ENCODE peak calls at places on chromosomes 13 and 19, in nine cellular contexts. One of them, this sample, is unnamed.

GRCh38 chr13:76677047-76677446 is 209.2 kb downstream of the KCTD12 start:
- DNase-seq in effector memory CD4-positive, alpha-beta T cell: no peak
- DNase-seq in H9: no peak
- DNase-seq in transverse colon: no peak
- DNase-seq in heart left ventricle: peak; percentile 74
- DNase-seq in AG04450: no peak
- DNase-seq in osteoblast: no peak
- DNase-seq in heart right ventricle: peak; percentile 75
- DNase-seq in CD8-positive, alpha-beta memory T cell: no peak
- DNase-seq in this sample: no peak

GRCh38 chr13:24684600-24684998 is 4.4 kb downstream of the ATP12A start:
- DNase-seq in effector memory CD4-positive, alpha-beta T cell: no peak
- DNase-seq in H9: no peak
- DNase-seq in transverse colon: no peak
- DNase-seq in heart left ventricle: no peak
- DNase-seq in AG04450: no peak
- DNase-seq in osteoblast: peak; percentile 90
- DNase-seq in heart right ventricle: no peak
- DNase-seq in CD8-positive, alpha-beta memory T cell: no peak
- DNase-seq in this sample: peak; percentile 60

GRCh38 chr13:32047088-32047487 is 15.5 kb downstream of the FRY start:
- DNase-seq in effector memory CD4-positive, alpha-beta T cell: no peak
- DNase-seq in H9: no peak
- DNase-seq in transverse colon: no peak
- DNase-seq in heart left ventricle: no peak
- DNase-seq in AG04450: no peak
- DNase-seq in osteoblast: no peak
- DNase-seq in heart right ventricle: peak; percentile 13
- DNase-seq in CD8-positive, alpha-beta memory T cell: no peak
- DNase-seq in this sample: no peak

GRCh38 chr19:38800577-38801347 is 11.8 kb downstream of the LGALS7B start:
- DNase-seq in effector memory CD4-positive, alpha-beta T cell: no peak
- DNase-seq in H9: no peak
- DNase-seq in transverse colon: no peak
- DNase-seq in heart left ventricle: no peak
- DNase-seq in AG04450: no peak
- DNase-seq in osteoblast: peak; percentile 71
- DNase-seq in heart right ventricle: no peak
- DNase-seq in CD8-positive, alpha-beta memory T cell: no peak
- DNase-seq in this sample: no peak

GRCh38 chr13:64782459-64782858 is 2447.7 kb downstream of the PCDH9 start:
- DNase-seq in effector memory CD4-positive, alpha-beta T cell: no peak
- DNase-seq in H9: no peak
- DNase-seq in transverse colon: no peak
- DNase-seq in heart left ventricle: no peak
- DNase-seq in AG04450: no peak
- DNase-seq in osteoblast: no peak
- DNase-seq in heart right ventricle: no peak
- DNase-seq in CD8-positive, alpha-beta memory T cell: no peak
- DNase-seq in this sample: no peak

GRCh38 chr13:89294115-89294867 is 1623.1 kb downstream of the SLITRK5 start:
- DNase-seq in effector memory CD4-positive, alpha-beta T cell: no peak
- DNase-seq in H9: no peak
- DNase-seq in transverse colon: no peak
- DNase-seq in heart left ventricle: no peak
- DNase-seq in AG04450: no peak
- DNase-seq in osteoblast: no peak
- DNase-seq in heart right ventricle: no peak
- DNase-seq in CD8-positive, alpha-beta memory T cell: no peak
- DNase-seq in this sample: no peak

GRCh38 chr19:40341601-40342482 is 6.4 kb downstream of the C19orf47 start:
- DNase-seq in effector memory CD4-positive, alpha-beta T cell: no peak
- DNase-seq in H9: no peak
- DNase-seq in transverse colon: no peak
- DNase-seq in heart left ventricle: peak; percentile 90
- DNase-seq in AG04450: no peak
- DNase-seq in osteoblast: peak; percentile 53
- DNase-seq in heart right ventricle: peak; percentile 80
- DNase-seq in CD8-positive, alpha-beta memory T cell: no peak
- DNase-seq in this sample: no peak

GRCh38 chr19:6738726-6739389 is 622 bp upstream of the TRIP10 start:
- DNase-seq in effector memory CD4-positive, alpha-beta T cell: peak; percentile 32
- DNase-seq in H9: no peak
- DNase-seq in transverse colon: peak; percentile 75
- DNase-seq in heart left ventricle: peak; percentile 69
- DNase-seq in AG04450: no peak
- DNase-seq in osteoblast: no peak
- DNase-seq in heart right ventricle: peak; percentile 59
- DNase-seq in CD8-positive, alpha-beta memory T cell: peak; percentile 49
- DNase-seq in this sample: no peak

GRCh38 chr13:53920916-53921315 is 892.3 kb downstream of the OLFM4 start:
- DNase-seq in effector memory CD4-positive, alpha-beta T cell: no peak
- DNase-seq in H9: peak; percentile 26
- DNase-seq in transverse colon: no peak
- DNase-seq in heart left ventricle: no peak
- DNase-seq in AG04450: no peak
- DNase-seq in osteoblast: peak; percentile 3
- DNase-seq in heart right ventricle: no peak
- DNase-seq in CD8-positive, alpha-beta memory T cell: no peak
- DNase-seq in this sample: no peak

GRCh38 chr19:13627531-13627930 is 121.3 kb upstream of the CACNA1A start:
- DNase-seq in effector memory CD4-positive, alpha-beta T cell: no peak
- DNase-seq in H9: no peak
- DNase-seq in transverse colon: no peak
- DNase-seq in heart left ventricle: no peak
- DNase-seq in AG04450: no peak
- DNase-seq in osteoblast: no peak
- DNase-seq in heart right ventricle: no peak
- DNase-seq in CD8-positive, alpha-beta memory T cell: no peak
- DNase-seq in this sample: no peak

GRCh38 chr13:36715841-36716240 is 42.0 kb downstream of the SERTM1 start:
- DNase-seq in effector memory CD4-positive, alpha-beta T cell: no peak
- DNase-seq in H9: no peak
- DNase-seq in transverse colon: no peak
- DNase-seq in heart left ventricle: no peak
- DNase-seq in AG04450: no peak
- DNase-seq in osteoblast: no peak
- DNase-seq in heart right ventricle: no peak
- DNase-seq in CD8-positive, alpha-beta memory T cell: no peak
- DNase-seq in this sample: no peak

GRCh38 chr19:46602392-46603194 is 1.5 kb downstream of the CALM3 start:
- DNase-seq in effector memory CD4-positive, alpha-beta T cell: no peak
- DNase-seq in H9: no peak
- DNase-seq in transverse colon: no peak
- DNase-seq in heart left ventricle: no peak
- DNase-seq in AG04450: no peak
- DNase-seq in osteoblast: peak; percentile 87
- DNase-seq in heart right ventricle: no peak
- DNase-seq in CD8-positive, alpha-beta memory T cell: peak; percentile 15
- DNase-seq in this sample: no peak

GRCh38 chr19:4096049-4096892 is 27.7 kb downstream of the MAP2K2 start:
- DNase-seq in effector memory CD4-positive, alpha-beta T cell: no peak
- DNase-seq in H9: no peak
- DNase-seq in transverse colon: peak; percentile 91
- DNase-seq in heart left ventricle: no peak
- DNase-seq in AG04450: no peak
- DNase-seq in osteoblast: peak; percentile 65
- DNase-seq in heart right ventricle: no peak
- DNase-seq in CD8-positive, alpha-beta memory T cell: no peak
- DNase-seq in this sample: no peak

GRCh38 chr19:29741776-29742175 is 26.7 kb upstream of the C19orf12 start:
- DNase-seq in effector memory CD4-positive, alpha-beta T cell: no peak
- DNase-seq in H9: no peak
- DNase-seq in transverse colon: no peak
- DNase-seq in heart left ventricle: no peak
- DNase-seq in AG04450: no peak
- DNase-seq in osteoblast: no peak
- DNase-seq in heart right ventricle: no peak
- DNase-seq in CD8-positive, alpha-beta memory T cell: no peak
- DNase-seq in this sample: no peak

GRCh38 chr13:59666504-59666903 is 497.2 kb downstream of the DIAPH3 start:
- DNase-seq in effector memory CD4-positive, alpha-beta T cell: no peak
- DNase-seq in H9: no peak
- DNase-seq in transverse colon: no peak
- DNase-seq in heart left ventricle: no peak
- DNase-seq in AG04450: no peak
- DNase-seq in osteoblast: peak; percentile 42
- DNase-seq in heart right ventricle: no peak
- DNase-seq in CD8-positive, alpha-beta memory T cell: no peak
- DNase-seq in this sample: no peak

GRCh38 chr13:32409561-32410440 is 18.1 kb downstream of the N4BP2L1 start:
- DNase-seq in effector memory CD4-positive, alpha-beta T cell: no peak
- DNase-seq in H9: peak; percentile 83
- DNase-seq in transverse colon: no peak
- DNase-seq in heart left ventricle: peak; percentile 71
- DNase-seq in AG04450: no peak
- DNase-seq in osteoblast: no peak
- DNase-seq in heart right ventricle: peak; percentile 44
- DNase-seq in CD8-positive, alpha-beta memory T cell: no peak
- DNase-seq in this sample: no peak

DNA sequence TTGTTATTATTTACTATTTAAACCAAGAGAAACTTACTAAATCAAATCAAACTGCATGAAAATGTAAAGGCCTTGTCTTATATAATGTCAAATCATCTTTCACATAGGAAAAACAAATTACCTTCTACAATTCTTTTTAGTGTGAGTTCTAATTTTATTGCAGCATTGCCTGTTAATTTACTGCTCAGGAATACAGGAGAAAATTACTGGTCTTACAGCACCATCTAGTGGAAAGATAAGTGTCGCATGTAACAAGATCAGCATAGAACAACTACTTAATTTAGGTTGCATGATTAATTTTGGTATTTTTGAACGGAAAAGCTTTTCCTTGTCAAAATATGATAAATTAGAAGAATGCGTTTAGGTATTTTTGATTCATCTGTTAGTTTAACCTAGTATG is 502.7 kb downstream of the UQCRFS1 start:
- DNase-seq in effector memory CD4-positive, alpha-beta T cell: no peak
- DNase-seq in H9: no peak
- DNase-seq in transverse colon: no peak
- DNase-seq in heart left ventricle: no peak
- DNase-seq in AG04450: peak; percentile 20
- DNase-seq in osteoblast: no peak
- DNase-seq in heart right ventricle: no peak
- DNase-seq in CD8-positive, alpha-beta memory T cell: no peak
- DNase-seq in this sample: peak; percentile 47
- H3K27ac ChIP-seq in effector memory CD4-positive, alpha-beta T cell: no peak overlapping the region
- H3K27ac ChIP-seq in H9: no peak overlapping the region
- H3K27ac ChIP-seq in transverse colon: no peak overlapping the region
- H3K27ac ChIP-seq in heart left ventricle: no peak overlapping the region
- H3K27ac ChIP-seq in AG04450: no peak overlapping the region
- H3K27ac ChIP-seq in osteoblast: no peak overlapping the region
- H3K27ac ChIP-seq in heart right ventricle: no peak overlapping the region
- H3K27ac ChIP-seq in CD8-positive, alpha-beta memory T cell: no peak overlapping the region
- H3K27ac ChIP-seq in this sample: no peak overlapping the region

DNA sequence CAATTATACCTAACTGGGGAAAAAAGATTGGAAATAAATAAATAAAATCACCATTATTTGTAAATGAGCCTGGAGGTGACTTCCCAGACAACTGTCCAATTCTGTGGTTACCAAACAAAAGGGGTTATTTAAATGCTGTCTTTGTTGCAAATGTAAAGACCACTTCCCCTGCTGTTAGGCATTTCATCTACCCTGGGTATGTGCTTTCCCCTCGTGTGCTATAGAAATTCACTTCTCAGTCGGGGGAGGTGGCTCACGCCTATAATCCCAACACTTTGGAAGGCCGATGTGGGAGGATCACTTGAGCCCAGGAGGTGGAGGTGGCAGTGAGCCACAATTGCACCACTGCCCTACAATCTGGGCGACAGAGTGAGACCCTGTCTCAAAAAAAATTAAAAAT is 101.9 kb upstream of the AKAP11 start:
- DNase-seq in effector memory CD4-positive, alpha-beta T cell: no peak
- DNase-seq in H9: peak; percentile 72
- DNase-seq in transverse colon: no peak
- DNase-seq in heart left ventricle: no peak
- DNase-seq in AG04450: no peak
- DNase-seq in osteoblast: no peak
- DNase-seq in heart right ventricle: no peak
- DNase-seq in CD8-positive, alpha-beta memory T cell: no peak
- DNase-seq in this sample: no peak
- H3K27ac ChIP-seq in effector memory CD4-positive, alpha-beta T cell: no peak overlapping the region
- H3K27ac ChIP-seq in H9: no peak overlapping the region
- H3K27ac ChIP-seq in transverse colon: no peak overlapping the region
- H3K27ac ChIP-seq in heart left ventricle: no peak overlapping the region
- H3K27ac ChIP-seq in AG04450: no peak overlapping the region
- H3K27ac ChIP-seq in osteoblast: no peak overlapping the region
- H3K27ac ChIP-seq in heart right ventricle: no peak overlapping the region
- H3K27ac ChIP-seq in CD8-positive, alpha-beta memory T cell: no peak overlapping the region
- H3K27ac ChIP-seq in this sample: no peak overlapping the region

DNA sequence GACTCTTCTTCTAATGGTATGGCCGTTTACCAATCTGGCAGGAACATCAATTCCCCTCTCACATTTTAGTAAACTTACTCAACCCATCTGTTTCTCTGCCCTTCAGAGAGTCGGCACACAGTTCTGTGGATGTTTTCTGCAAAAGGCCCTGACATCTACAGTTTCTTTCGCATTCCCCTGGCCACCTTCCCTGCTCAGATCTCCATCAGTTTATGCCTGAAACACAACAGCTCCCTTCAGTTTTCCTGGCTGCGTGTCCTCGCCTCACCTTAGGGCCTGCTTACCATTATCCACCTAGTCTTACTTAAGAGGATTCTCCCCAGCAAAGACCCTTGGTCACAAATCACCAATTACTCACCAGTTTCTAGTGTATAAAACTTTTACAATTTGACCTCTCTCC is 25.2 kb downstream of the COL4A1 start:
- DNase-seq in effector memory CD4-positive, alpha-beta T cell: no peak
- DNase-seq in H9: no peak
- DNase-seq in transverse colon: no peak
- DNase-seq in heart left ventricle: no peak
- DNase-seq in AG04450: no peak
- DNase-seq in osteoblast: no peak
- DNase-seq in heart right ventricle: no peak
- DNase-seq in CD8-positive, alpha-beta memory T cell: no peak
- DNase-seq in this sample: no peak
- H3K27ac ChIP-seq in effector memory CD4-positive, alpha-beta T cell: no peak overlapping the region
- H3K27ac ChIP-seq in H9: no peak overlapping the region
- H3K27ac ChIP-seq in transverse colon: peak overlapping the region; percentile 54
- H3K27ac ChIP-seq in heart left ventricle: peak overlapping the region; percentile 28
- H3K27ac ChIP-seq in AG04450: no peak overlapping the region
- H3K27ac ChIP-seq in osteoblast: no peak overlapping the region
- H3K27ac ChIP-seq in heart right ventricle: peak overlapping the region; percentile 38
- H3K27ac ChIP-seq in CD8-positive, alpha-beta memory T cell: no peak overlapping the region
- H3K27ac ChIP-seq in this sample: no peak overlapping the region

DNA sequence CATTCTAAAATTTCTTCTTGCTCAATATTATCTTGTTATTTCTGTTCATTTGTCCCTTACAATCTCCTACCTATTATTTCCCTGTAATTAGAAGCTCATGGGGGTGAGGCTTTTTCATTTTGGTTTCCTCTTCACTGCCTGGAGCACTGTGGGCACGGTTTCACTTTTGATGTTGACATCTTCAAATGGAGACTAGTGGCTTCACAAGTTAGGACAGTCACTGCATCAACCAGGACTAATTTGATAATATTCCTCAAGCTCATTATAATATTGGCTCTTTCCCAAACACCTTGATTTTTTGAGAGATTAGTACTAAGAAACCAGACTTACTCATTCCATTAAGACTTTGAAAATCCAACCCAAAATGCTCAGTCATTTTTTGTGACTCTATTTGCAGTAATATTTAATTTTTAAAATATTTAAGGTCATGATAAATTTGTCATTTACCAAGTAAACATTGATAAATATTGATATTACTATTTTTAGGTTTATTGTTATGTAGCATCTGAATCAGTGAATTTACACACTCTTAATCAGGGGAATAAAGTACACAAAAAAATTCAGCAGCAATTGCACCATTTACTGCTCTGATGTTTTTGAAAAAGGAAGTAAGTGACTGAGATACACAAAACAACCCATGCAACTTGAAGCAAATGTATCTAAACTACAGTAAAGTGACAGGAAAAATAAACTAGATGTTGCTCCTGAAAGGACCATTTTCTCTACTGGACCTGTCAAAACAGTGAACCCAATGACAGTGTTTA is 28.8 kb upstream of the RCBTB2 start:
- DNase-seq in effector memory CD4-positive, alpha-beta T cell: no peak
- DNase-seq in H9: no peak
- DNase-seq in transverse colon: no peak
- DNase-seq in heart left ventricle: no peak
- DNase-seq in AG04450: no peak
- DNase-seq in osteoblast: no peak
- DNase-seq in heart right ventricle: no peak
- DNase-seq in CD8-positive, alpha-beta memory T cell: no peak
- DNase-seq in this sample: no peak
- H3K27ac ChIP-seq in effector memory CD4-positive, alpha-beta T cell: peak overlapping the region; percentile 11
- H3K27ac ChIP-seq in H9: no peak overlapping the region
- H3K27ac ChIP-seq in transverse colon: no peak overlapping the region
- H3K27ac ChIP-seq in heart left ventricle: no peak overlapping the region
- H3K27ac ChIP-seq in AG04450: no peak overlapping the region
- H3K27ac ChIP-seq in osteoblast: no peak overlapping the region
- H3K27ac ChIP-seq in heart right ventricle: no peak overlapping the region
- H3K27ac ChIP-seq in CD8-positive, alpha-beta memory T cell: no peak overlapping the region
- H3K27ac ChIP-seq in this sample: no peak overlapping the region